ENCODE peak calls at places on chromosomes 7 and 10, in seven cellular contexts. K is psoas muscle; V is retinal pigment epithelial cell; Y is CD8-positive, alpha-beta memory T cell; T is A549; N is epithelial cell of esophagus; O is tibial artery. L is an unnamed sample.

GRCh38 chr7:48962821-48963505 is 38.6 kb downstream of the CDC14C start:
- DNase-seq in V (peak), K (no peak), Y (no peak), T (no peak), N (no peak), O (no peak), L (no peak)

GRCh38 chr10:76007206-76007605 is 575.8 kb downstream of the LRMDA start:
- DNase-seq in T (no peak), V (no peak), N (no peak), K (no peak), O (no peak), Y (no peak), L (no peak)

GRCh38 chr7:35430547-35431153 is 176.8 kb upstream of the TBX20 start:
- DNase-seq in Y (no peak), T (peak), K (no peak), V (no peak), O (no peak), N (peak), L (no peak)

GRCh38 chr7:33261585-33261984 is 132.2 kb downstream of the BBS9 start:
- DNase-seq in Y (no peak), K (no peak), N (peak), T (no peak), O (no peak), V (no peak), L (no peak)

GRCh38 chr7:50369408-50370026 is 65.0 kb downstream of the IKZF1 start:
- DNase-seq in Y (peak), N (peak), O (no peak), V (no peak), K (no peak), T (peak), L (no peak)

GRCh38 chr10:101903827-101904520 is 60.4 kb upstream of the KCNIP2 start:
- DNase-seq in N (peak), V (no peak), K (no peak), O (no peak), T (no peak), Y (no peak), L (no peak)

GRCh38 chr7:155858521-155859061 is 46.3 kb upstream of the SHH start:
- DNase-seq in Y (no peak), V (peak), O (peak), N (peak), K (no peak), T (peak), L (no peak)

GRCh38 chr7:2049111-2049781 is 183.5 kb downstream of the MAD1L1 start:
- DNase-seq in T (no peak), O (no peak), V (no peak), Y (no peak), N (peak), K (peak), L (no peak)

GRCh38 chr7:45982912-45983719 is 62.0 kb upstream of the IGFBP3 start:
- DNase-seq in T (no peak), K (no peak), N (no peak), O (no peak), V (no peak), Y (no peak), L (no peak)

GRCh38 chr7:76246804-76247389 is 45.2 kb downstream of the SRRM3 start:
- DNase-seq in V (no peak), K (no peak), N (no peak), T (no peak), O (no peak), Y (no peak), L (no peak)

GRCh38 chr10:108434818-108435217 is 1270.3 kb upstream of the SORCS1 start:
- DNase-seq in T (no peak), O (no peak), V (no peak), N (no peak), K (no peak), Y (no peak), L (no peak)

GRCh38 chr10:30637881-30638467 is 8.4 kb upstream of the LYZL2 start:
- DNase-seq in K (no peak), Y (no peak), V (peak), N (peak), T (peak), O (no peak), L (peak)

GRCh38 chr10:19922236-19922963 is 106.2 kb downstream of the PLXDC2 start:
- DNase-seq in T (peak), V (peak), K (no peak), O (no peak), N (peak), Y (no peak), L (no peak)

GRCh38 chr10:77773631-77774426 is 136.2 kb upstream of the KCNMA1 start:
- DNase-seq in T (no peak), N (peak), O (no peak), V (no peak), K (no peak), Y (no peak), L (no peak)

GRCh38 chr7:32158076-32158475 is 87.9 kb upstream of the PDE1C start:
- DNase-seq in T (no peak), N (peak), K (no peak), O (no peak), Y (no peak), V (no peak), L (no peak)

GRCh38 chr7:135205850-135206249 is 5.5 kb downstream of the WDR91 start:
- DNase-seq in O (no peak), V (no peak), K (no peak), Y (no peak), N (no peak), T (no peak), L (no peak)

GRCh38 chr7:4689151-4689550 is 7.1 kb downstream of the FOXK1 start:
- DNase-seq in T (no peak), V (no peak), N (no peak), Y (no peak), K (peak), O (no peak), L (no peak)

GRCh38 chr10:42781893-42782445 is 626 bp upstream of the BMS1 start:
- DNase-seq in T (peak), O (no peak), V (no peak), N (no peak), Y (no peak), K (peak), L (no peak)

GRCh38 chr10:78351283-78351682 is 317.6 kb downstream of the RPS24 start:
- DNase-seq in Y (no peak), O (peak), V (no peak), N (no peak), T (no peak), K (no peak), L (no peak)

GRCh38 chr10:4343798-4344370 is 482.1 kb upstream of the AKR1E2 start:
- DNase-seq in K (no peak), T (no peak), O (no peak), V (no peak), Y (no peak), N (no peak), L (no peak)

GRCh38 chr10:118504044-118504944 is 91.2 kb downstream of the PRLHR start:
- DNase-seq in Y (no peak), N (peak), O (no peak), V (no peak), T (peak), K (no peak), L (no peak)

GRCh38 chr7:158887594-158887993 is 31.2 kb downstream of the DYNC2I1 start:
- DNase-seq in V (no peak), T (no peak), O (no peak), K (no peak), Y (no peak), N (no peak), L (no peak)

GRCh38 chr7:130070900-130071622 is 727 bp downstream of the KLHDC10 start:
- DNase-seq in O (no peak), V (no peak), N (peak), K (no peak), Y (no peak), T (no peak), L (no peak)

GRCh38 chr7:96992624-96993452 is 12.5 kb upstream of the DLX6 start:
- DNase-seq in N (no peak), T (no peak), V (no peak), Y (no peak), O (no peak), K (no peak), L (no peak)

GRCh38 chr7:105389090-105389650 is 449 bp upstream of the SRPK2 start:
- DNase-seq in V (no peak), K (peak), O (peak), N (peak), T (peak), Y (peak), L (no peak)

GRCh38 chr7:134374291-134374690 is 57.6 kb upstream of the SLC35B4 start:
- DNase-seq in Y (no peak), N (no peak), K (no peak), O (no peak), V (no peak), T (no peak), L (no peak)

GRCh38 chr10:122981066-122981464 is 864 bp downstream of the PSTK start:
- DNase-seq in Y (no peak), T (peak), N (peak), K (no peak), O (no peak), V (no peak), L (no peak)

GRCh38 chr10:16816142-16816541 is 1.1 kb downstream of the RSU1 start:
- DNase-seq in N (peak), T (no peak), V (no peak), K (no peak), O (no peak), Y (no peak), L (no peak)

GRCh38 chr10:124086097-124086710 is 7.2 kb downstream of the CHST15 start:
- DNase-seq in V (no peak), N (no peak), T (no peak), O (no peak), K (no peak), Y (no peak), L (no peak)

GRCh38 chr10:60623627-60624026 is 154.7 kb upstream of the CDK1 start:
- DNase-seq in Y (no peak), V (no peak), O (no peak), K (no peak), N (no peak), T (no peak), L (no peak)
- H3K4me3 ChIP-seq in Y (no peak), V (no peak), O (no peak), K (no peak), N (no peak), T (no peak), L (no peak)

GRCh38 chr7:100887955-100888481 is 1.5 kb downstream of the UFSP1 start:
- DNase-seq in T (no peak), V (no peak), Y (no peak), O (no peak), N (no peak), K (no peak), L (no peak)
- H3K4me3 ChIP-seq in T (peak), V (no peak), Y (peak), O (no peak), N (no peak), K (peak), L (no peak)

GRCh38 chr10:7407368-7408002 is 3.3 kb downstream of the SFMBT2 start:
- DNase-seq in V (no peak), O (no peak), N (no peak), T (no peak), Y (no peak), K (peak), L (no peak)
- H3K4me3 ChIP-seq in V (peak), O (peak), N (peak), T (peak), Y (peak), K (peak), L (peak)

GRCh38 chr10:132064082-132064755 is 1.5 kb upstream of the JAKMIP3 start:
- DNase-seq in T (no peak), N (no peak), V (no peak), O (no peak), Y (no peak), K (no peak), L (no peak)

GRCh38 chr10:132066186-132066585 is 440 bp downstream of the JAKMIP3 start:
- DNase-seq in O (no peak), T (no peak), V (no peak), Y (no peak), K (no peak), N (no peak), L (no peak)

GRCh38 chr10:132066812-132067211 is 1.1 kb downstream of the JAKMIP3 start:
- DNase-seq in Y (no peak), N (no peak), T (no peak), K (no peak), V (no peak), O (peak), L (no peak)

GRCh38 chr10:132064771-132065437 is 842 bp upstream of the JAKMIP3 start:
- DNase-seq in T (no peak), K (no peak), V (no peak), N (no peak), O (no peak), Y (no peak), L (no peak)

DNA sequence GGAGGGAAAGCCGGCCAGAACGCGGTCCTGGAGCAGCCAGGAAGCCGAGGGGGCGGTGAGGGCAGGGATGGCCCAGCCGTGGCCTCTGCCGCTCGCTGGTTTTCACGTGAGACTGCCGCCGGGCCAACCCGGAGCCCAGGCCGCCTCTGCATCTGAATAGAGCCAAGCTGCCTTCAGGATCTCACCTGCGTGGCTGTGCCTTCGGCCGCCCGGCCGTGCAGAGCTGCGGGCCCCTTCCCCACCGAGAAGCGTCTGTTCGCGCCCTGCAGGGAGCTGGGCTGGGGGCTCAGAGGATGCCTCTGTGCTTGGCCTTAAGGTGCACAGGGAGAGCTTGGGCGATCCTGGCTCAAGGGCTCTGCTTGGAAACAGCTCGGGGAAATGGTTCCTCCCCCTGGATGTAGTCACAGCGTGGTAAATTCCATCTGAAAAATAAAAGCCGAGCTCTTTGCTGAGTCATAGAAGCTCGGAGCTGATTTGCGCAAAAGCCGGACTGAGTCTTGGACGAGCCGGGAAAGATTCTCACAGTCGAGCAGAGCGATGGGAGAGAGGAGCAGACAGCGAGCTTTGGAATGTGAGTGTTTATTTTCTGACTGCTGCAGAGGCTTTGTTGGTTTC is at the start of gene JAKMIP3:
- DNase-seq in T (peak), V (peak), Y (no peak), N (peak), K (peak), O (peak), L (no peak)
- H3K4me3 ChIP-seq in T (peak), V (peak), Y (peak), N (peak), K (peak), O (peak), L (peak)

DNA sequence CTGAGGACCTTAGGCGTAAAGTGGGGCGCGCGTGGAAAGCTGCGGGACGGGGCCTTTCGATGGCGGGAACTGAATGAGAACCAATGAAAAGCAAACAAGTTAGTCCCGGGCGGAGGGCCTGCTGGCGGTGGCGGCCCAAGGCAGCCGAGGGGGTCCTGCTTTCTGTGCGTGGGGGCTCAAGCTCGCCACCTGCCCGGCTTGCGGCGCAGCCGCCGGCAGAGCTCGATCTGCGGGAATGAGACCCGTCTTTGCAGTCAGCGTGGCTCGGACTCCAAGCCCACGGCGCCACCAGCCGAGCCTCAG is 477 bp upstream of the CXCL12 start:
- DNase-seq in T (no peak), Y (no peak), K (no peak), O (no peak), N (no peak), V (no peak), L (no peak)
- H3K4me3 ChIP-seq in T (no peak), Y (no peak), K (peak), O (peak), N (no peak), V (peak), L (peak)

GRCh38 chr10:87594864-87595263 is 64.8 kb upstream of the PAPSS2 start:
- DNase-seq in N (no peak), O (no peak), Y (no peak), T (no peak), K (no peak), V (no peak), L (no peak)

GRCh38 chr10:87591589-87591886 is 68.1 kb upstream of the PAPSS2 start:
- DNase-seq in Y (no peak), T (no peak), V (no peak), N (no peak), O (no peak), K (no peak), L (no peak)

GRCh38 chr10:87596351-87596750 is 63.3 kb upstream of the PAPSS2 start:
- DNase-seq in K (no peak), O (no peak), T (no peak), N (no peak), Y (no peak), V (no peak), L (no peak)

GRCh38 chr10:87594181-87594580 is 65.5 kb upstream of the PAPSS2 start:
- DNase-seq in Y (no peak), N (peak), K (no peak), O (no peak), V (no peak), T (no peak), L (no peak)

DNA sequence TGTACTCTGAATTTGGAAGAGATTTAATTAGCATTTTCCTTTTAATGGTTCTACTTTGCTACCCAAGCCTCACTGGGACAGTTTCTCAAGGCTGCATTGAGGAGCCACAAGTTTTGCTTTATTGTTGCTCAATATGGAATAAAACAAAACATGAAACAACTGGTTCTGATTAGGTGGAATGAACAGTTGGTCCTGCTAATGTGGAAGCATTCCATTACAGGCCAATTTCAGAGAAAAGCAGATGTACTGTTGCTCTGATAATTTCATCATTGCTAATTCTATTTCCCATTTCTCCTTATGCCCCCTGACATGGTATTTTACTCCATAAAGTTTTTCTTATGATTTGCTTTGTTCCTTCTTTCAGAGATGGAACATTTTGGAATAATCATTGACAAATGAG is 66.0 kb upstream of the PAPSS2 start:
- DNase-seq in N (no peak), T (no peak), V (no peak), Y (no peak), O (no peak), K (no peak), L (no peak)
- H3K4me3 ChIP-seq in N (no peak), T (no peak), V (no peak), Y (no peak), O (no peak), K (no peak), L (no peak)

GRCh38 chr10:113486531-113486930 is 66.3 kb upstream of the HABP2 start:
- DNase-seq in N (peak), V (no peak), T (no peak), K (no peak), O (no peak), Y (no peak), L (no peak)

GRCh38 chr10:113487154-113487553 is 65.7 kb upstream of the HABP2 start:
- DNase-seq in V (no peak), O (no peak), Y (no peak), N (peak), T (no peak), K (no peak), L (no peak)

GRCh38 chr10:113488186-113488585 is 64.7 kb upstream of the HABP2 start:
- DNase-seq in N (no peak), K (no peak), O (no peak), T (no peak), V (no peak), Y (no peak), L (no peak)

GRCh38 chr10:113484487-113484886 is 68.4 kb upstream of the HABP2 start:
- DNase-seq in O (no peak), Y (no peak), N (no peak), K (no peak), T (no peak), V (no peak), L (no peak)

DNA sequence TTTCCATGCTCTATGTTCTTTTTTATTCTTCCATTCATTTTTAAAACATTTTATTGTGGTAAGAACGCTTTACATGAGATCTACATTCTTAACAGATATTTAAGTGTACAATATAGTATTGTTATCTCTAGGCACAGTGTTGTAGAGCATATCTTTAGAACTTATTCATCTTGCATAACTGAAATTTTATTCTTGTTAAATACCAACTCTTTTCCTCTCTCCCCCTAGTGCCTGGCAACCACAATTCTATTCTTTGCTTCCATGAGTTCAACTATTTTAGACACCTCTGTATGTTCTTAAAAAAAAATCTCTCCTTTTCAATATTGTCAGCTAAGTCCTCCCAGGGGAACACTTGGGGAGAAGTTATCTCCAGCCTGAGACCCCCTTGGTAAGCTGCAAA is 67.1 kb upstream of the HABP2 start:
- DNase-seq in T (no peak), O (no peak), N (no peak), K (no peak), Y (no peak), V (no peak), L (no peak)
- H3K4me3 ChIP-seq in T (no peak), O (no peak), N (no peak), K (no peak), Y (no peak), V (no peak), L (no peak)